ENCODE peak calls at places on chromosomes 5 and 9, in four cellular contexts. Q is astrocyte, G is left lung, T is upper lobe of right lung. Z is an unnamed sample. For H3K9me3, the result is how much of the 10 kb centered on the place peaks cover.

GRCh38 chr9:70340572-70340971 is 73.9 kb downstream of the KLF9 start:
- DNase-seq in Q (peak), G (no peak), T (no peak), Z (no peak)

GRCh38 chr9:123400926-123401503 is 45.0 kb downstream of the CRB2 start:
- DNase-seq in Q (no peak), G (peak), T (no peak), Z (no peak)

GRCh38 chr9:76451234-76451633 is 7.7 kb upstream of the GCNT1 start:
- DNase-seq in Q (peak), G (no peak), T (no peak), Z (no peak)

GRCh38 chr5:102807878-102808502 is 52.9 kb downstream of the PAM start:
- DNase-seq in Q (peak), G (no peak), T (no peak), Z (no peak)

GRCh38 chr9:89177021-89177400 is 1.6 kb downstream of the SHC3 start:
- DNase-seq in Q (peak), G (no peak), T (no peak), Z (no peak)

GRCh38 chr5:102583663-102584062 is 84.9 kb upstream of the SLCO6A1 start:
- DNase-seq in Q (peak), G (no peak), T (no peak), Z (no peak)

GRCh38 chr5:127801751-127802476 is 98.7 kb downstream of the CCDC192 start:
- DNase-seq in Q (peak), G (no peak), T (no peak), Z (no peak)

GRCh38 chr5:10592598-10592997 is 28.7 kb downstream of the ANKRD33B start:
- DNase-seq in Q (no peak), G (no peak), T (no peak), Z (peak)

GRCh38 chr5:169413416-169413815 is 112.5 kb upstream of the SLIT3 start:
- DNase-seq in Q (no peak), G (no peak), T (no peak), Z (no peak)

GRCh38 chr9:137449931-137450537 is 8.9 kb upstream of the ENTPD8 start:
- DNase-seq in Q (no peak), G (peak), T (no peak), Z (no peak)

GRCh38 chr9:123637940-123638634 is 282.1 kb downstream of the CRB2 start:
- DNase-seq in Q (peak), G (no peak), T (no peak), Z (no peak)

GRCh38 chr9:2243666-2244555 is 228.8 kb downstream of the SMARCA2 start:
- DNase-seq in Q (no peak), G (no peak), T (no peak), Z (no peak)

GRCh38 chr5:88826959-88827585 is 55.9 kb downstream of the MEF2C start:
- DNase-seq in Q (peak), G (peak), T (no peak), Z (peak)

GRCh38 chr5:148336704-148337435 is 1.5 kb downstream of the SPINK9 start:
- DNase-seq in Q (no peak), G (no peak), T (no peak), Z (no peak)

GRCh38 chr5:150449491-150450339 is at the start of gene RPS14:
- DNase-seq in Q (peak), G (peak), T (peak), Z (peak)

GRCh38 chr5:152303841-152304240 is 101.2 kb downstream of the NMUR2 start:
- DNase-seq in Q (no peak), G (no peak), T (no peak), Z (no peak)

GRCh38 chr9:137757613-137758029 is 120.0 kb upstream of the CACNA1B start:
- DNase-seq in Q (peak), G (no peak), T (no peak), Z (no peak)

GRCh38 chr5:102090770-102091169 is 205.3 kb downstream of the SLCO4C1 start:
- DNase-seq in Q (no peak), G (no peak), T (no peak), Z (no peak)

GRCh38 chr9:4030751-4031150 is 269.1 kb downstream of the GLIS3 start:
- DNase-seq in Q (no peak), G (no peak), T (no peak), Z (no peak)

GRCh38 chr5:132475531-132475930 is 15.0 kb downstream of the IRF1 start:
- DNase-seq in Q (no peak), G (no peak), T (peak), Z (peak)

GRCh38 chr5:40549611-40550010 is 130.1 kb upstream of the PTGER4 start:
- DNase-seq in Q (no peak), G (no peak), T (no peak), Z (no peak)

GRCh38 chr9:90921104-90921503 is 119.5 kb downstream of the SYK start:
- DNase-seq in Q (no peak), G (peak), T (peak), Z (peak)

GRCh38 chr9:128912270-128912853 is 8.4 kb upstream of the PHYHD1 start:
- DNase-seq in Q (peak), G (peak), T (peak), Z (no peak)

GRCh38 chr5:123949807-123950206 is 437.8 kb downstream of the CSNK1G3 start:
- DNase-seq in Q (no peak), G (no peak), T (no peak), Z (no peak)

GRCh38 chr9:84781431-84781830 is 111.9 kb downstream of the NTRK2 start:
- DNase-seq in Q (no peak), G (no peak), T (no peak), Z (no peak)

GRCh38 chr9:87115790-87116189 is 168.5 kb upstream of the GAS1 start:
- DNase-seq in Q (no peak), G (no peak), T (no peak), Z (no peak)

GRCh38 chr9:135973276-135974219 is 12.4 kb upstream of the UBAC1 start:
- DNase-seq in Q (no peak), G (no peak), T (no peak), Z (no peak)

GRCh38 chr5:5421149-5421960 is 1.1 kb upstream of the ICE1 start:
- DNase-seq in Q (peak), G (no peak), T (no peak), Z (no peak)

GRCh38 chr5:132258102-132259060 is 885 bp downstream of the PDLIM4 start:
- DNase-seq in Q (peak), G (no peak), T (peak), Z (no peak)

GRCh38 chr5:168192120-168192519 is 99.3 kb upstream of the WWC1 start:
- DNase-seq in Q (no peak), G (no peak), T (no peak), Z (no peak)

GRCh38 chr5:38847549-38848341 is 1.9 kb downstream of the OSMR start:
- DNase-seq in Q (peak), G (no peak), T (no peak), Z (no peak)

GRCh38 chr5:54460181-54460919 is 4.9 kb downstream of the HSPB3 start:
- DNase-seq in Q (peak), G (no peak), T (no peak), Z (no peak)

GRCh38 chr9:70119786-70120185 is 76.1 kb downstream of the MAMDC2 start:
- DNase-seq in Q (no peak), G (no peak), T (no peak), Z (no peak)

GRCh38 chr9:109411069-109411761 is 86.9 kb downstream of the PTPN3 start:
- DNase-seq in Q (no peak), G (no peak), T (no peak), Z (no peak)

GRCh38 chr5:36482812-36483211 is 123.6 kb upstream of the SLC1A3 start:
- DNase-seq in Q (no peak), G (no peak), T (no peak), Z (no peak)

GRCh38 chr9:132210472-132211145 is 48.8 kb downstream of the NTNG2 start:
- DNase-seq in Q (peak), G (peak), T (no peak), Z (no peak)

GRCh38 chr5:123215929-123216702 is 127.1 kb downstream of the PRDM6 start:
- DNase-seq in Q (no peak), G (no peak), T (no peak), Z (no peak)

GRCh38 chr5:43305948-43306563 is 7.2 kb downstream of the HMGCS1 start:
- DNase-seq in Q (peak), G (no peak), T (no peak), Z (no peak)

GRCh38 chr5:32779754-32780415 is 68.8 kb downstream of the NPR3 start:
- DNase-seq in Q (peak), G (no peak), T (no peak), Z (no peak)
- H3K27ac ChIP-seq in Q (no peak), G (no peak), T (no peak), Z (no peak)

GRCh38 chr5:179271821-179272325 is 73.4 kb downstream of the ADAMTS2 start:
- DNase-seq in Q (no peak), G (peak), T (peak), Z (peak)

GRCh38 chr5:179272326-179273073 is 72.8 kb downstream of the ADAMTS2 start:
- DNase-seq in Q (no peak), G (peak), T (peak), Z (peak)

GRCh38 chr5:179273074-179273435 is 72.2 kb downstream of the ADAMTS2 start:
- DNase-seq in Q (no peak), G (peak), T (no peak), Z (peak)

GRCh38 chr5:179274321-179275315 is 70.6 kb downstream of the ADAMTS2 start:
- DNase-seq in Q (no peak), G (peak), T (peak), Z (peak)

GRCh38 chr5:179273441-179274145 is 71.7 kb downstream of the ADAMTS2 start:
- DNase-seq in Q (no peak), G (peak), T (peak), Z (no peak)
- H3K9me3 ChIP-seq in Q (under half), G (under half), T (under half), Z (under half)

DNA sequence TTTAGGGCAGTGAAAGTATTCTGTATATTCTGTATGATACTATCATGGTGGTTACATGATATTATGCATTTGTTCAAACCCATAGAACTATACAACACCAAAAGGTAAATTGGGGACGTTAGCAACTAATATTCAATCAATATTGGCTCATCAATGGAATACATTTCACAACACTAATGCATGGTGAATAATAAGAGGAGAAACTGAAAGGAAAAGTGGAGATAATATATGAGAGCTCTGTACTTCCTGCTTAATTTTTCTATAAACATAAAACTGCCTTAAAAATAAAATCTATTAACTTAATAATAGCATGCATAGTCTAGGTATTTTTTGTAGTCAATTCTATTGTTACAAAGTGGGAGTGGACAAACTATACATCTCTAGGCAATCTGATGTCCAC is 66.3 kb downstream of the TRIM32 start:
- DNase-seq in Q (no peak), G (no peak), T (no peak), Z (no peak)
- H3K27ac ChIP-seq in Q (no peak), G (no peak), T (no peak), Z (no peak)

DNA sequence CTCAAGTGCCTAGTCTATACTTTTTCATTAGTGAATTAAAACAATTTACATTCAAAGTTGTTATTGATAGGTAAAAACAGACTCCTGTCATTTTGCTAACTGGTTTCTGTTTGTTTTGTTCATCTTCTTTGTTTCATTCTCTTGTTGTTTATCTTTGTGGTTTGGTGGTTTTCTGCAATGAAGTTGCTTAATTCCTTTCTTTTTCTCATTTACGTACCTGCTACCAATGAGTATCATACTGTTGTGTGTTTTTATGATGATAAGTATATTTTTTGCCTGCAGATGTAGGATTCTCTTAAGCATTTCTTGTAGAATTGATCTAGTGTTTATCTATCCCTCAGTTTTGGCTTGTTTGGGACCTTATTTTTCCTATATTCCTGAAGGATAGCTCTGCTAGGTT is 2230.0 kb downstream of the MAT2B start:
- DNase-seq in Q (no peak), G (no peak), T (no peak), Z (no peak)
- H3K9me3 ChIP-seq in Q (under half), G (under half), T (under half), Z (under half)

DNA sequence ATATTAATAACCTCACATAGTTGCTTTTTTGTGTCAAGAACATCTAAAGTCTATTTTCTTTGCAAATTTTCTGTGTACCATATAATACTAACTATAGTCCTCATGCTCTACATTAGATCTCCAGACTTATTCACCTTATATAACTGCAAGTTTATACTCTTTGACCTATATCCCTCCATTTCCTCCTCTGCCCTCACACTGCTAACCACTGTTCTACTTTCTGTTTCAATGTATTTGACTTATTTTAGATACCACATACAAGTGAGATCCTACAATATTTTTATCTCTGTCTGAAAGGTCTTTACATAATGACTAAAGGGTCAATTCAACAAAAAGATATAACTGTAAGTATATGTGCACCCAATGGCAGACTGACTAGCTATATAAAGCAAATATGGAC is 789.7 kb upstream of the ZNF608 start:
- DNase-seq in Q (no peak), G (no peak), T (no peak), Z (no peak)
- H3K27ac ChIP-seq in Q (no peak), G (no peak), T (no peak), Z (no peak)

Z was measured in right lobe of liver.